ENCODE peak calls at places on chromosomes 4 and X, in seven cellular contexts. I, C, Q, X, S, V and L are unnamed samples.

GRCh38 chrX:133401539-133401938 is 13.8 kb downstream of the GPC4 start:
- DNase-seq in I (no peak), C (no peak), Q (no peak), X (no peak), S (no peak), V (no peak), L (no peak)

GRCh38 chr4:77156912-77157858 is at the start of gene CCNG2:
- DNase-seq in I (peak; percentile 83), C (peak; percentile 80), Q (peak; percentile 84), X (peak; percentile 78), S (peak; percentile 86), V (peak; percentile 60), L (peak; percentile 44)

GRCh38 chr4:1126506-1126905 is 13.1 kb upstream of the RNF212 start:
- DNase-seq in I (no peak), C (no peak), Q (no peak), X (no peak), S (no peak), V (no peak), L (no peak)

GRCh38 chr4:967113-968104 is 6.0 kb downstream of the DGKQ start:
- DNase-seq in I (no peak), C (no peak), Q (no peak), X (no peak), S (no peak), V (no peak), L (no peak)

GRCh38 chr4:32207456-32207855 is 1487.3 kb downstream of the PCDH7 start:
- DNase-seq in I (no peak), C (no peak), Q (no peak), X (no peak), S (no peak), V (no peak), L (no peak)

GRCh38 chrX:15721911-15722310 is 16.2 kb upstream of the CA5B start:
- DNase-seq in I (no peak), C (no peak), Q (no peak), X (no peak), S (no peak), V (no peak), L (no peak)

GRCh38 chr4:36427696-36428095 is 146.3 kb downstream of the DTHD1 start:
- DNase-seq in I (no peak), C (no peak), Q (no peak), X (no peak), S (no peak), V (no peak), L (no peak)

GRCh38 chrX:150456466-150456865 is 93.3 kb downstream of the MAMLD1 start:
- DNase-seq in I (no peak), C (no peak), Q (no peak), X (no peak), S (no peak), V (peak; percentile 10), L (no peak)

GRCh38 chr4:152257601-152258066 is 278.3 kb downstream of the FBXW7 start:
- DNase-seq in I (no peak), C (no peak), Q (no peak), X (no peak), S (no peak), V (no peak), L (no peak)

GRCh38 chr4:182310316-182310715 is 67.1 kb downstream of the TENM3 start:
- DNase-seq in I (no peak), C (no peak), Q (no peak), X (no peak), S (no peak), V (no peak), L (no peak)